ENCODE peak calls at places on chromosomes 5 and 9, in five cellular contexts. F, B, P, O and W are unnamed samples.
A peak's percentile ranks its signal among the peaks of the same experiment; 100 is the strongest.

GRCh38 chr5:62589504-62589903 is 10.9 kb downstream of the LRRC70 start:
- DNase-seq in B (no peak), F (no peak), P (no peak), O (no peak), W (no peak)

GRCh38 chr5:107669543-107670027 is 1.2 kb downstream of the EFNA5 start:
- DNase-seq in B (peak; percentile 47), O (no peak), F (peak; percentile 48), P (peak; percentile 11), W (no peak)

GRCh38 chr9:69176446-69177135 is 2.5 kb downstream of the TJP2 start:
- DNase-seq in O (peak; percentile 61), F (no peak), P (no peak), B (no peak), W (peak; percentile 50)

GRCh38 chr9:120536949-120537640 is 42.9 kb downstream of the CDK5RAP2 start:
- DNase-seq in O (no peak), P (no peak), F (no peak), B (no peak), W (no peak)

GRCh38 chr9:110192531-110193326 is 15.2 kb downstream of the C9orf152 start:
- DNase-seq in P (no peak), B (peak; percentile 84), F (peak; percentile 35), O (no peak), W (no peak)

GRCh38 chr5:155870636-155871035 is 456.3 kb upstream of the SGCD start:
- DNase-seq in F (no peak), B (no peak), P (no peak), O (no peak), W (no peak)

GRCh38 chr5:68547049-68547448 is 331.5 kb downstream of the PIK3R1 start:
- DNase-seq in O (no peak), P (no peak), F (no peak), B (no peak), W (no peak)

GRCh38 chr9:3912817-3913216 is 387.0 kb upstream of the RFX3 start:
- DNase-seq in O (no peak), B (peak; percentile 58), P (no peak), F (no peak), W (no peak)

GRCh38 chr5:28877050-28877449 is 1838.7 kb upstream of the CDH9 start:
- DNase-seq in O (no peak), B (no peak), F (no peak), P (no peak), W (no peak)

GRCh38 chr5:116872486-116872885 is 297.9 kb upstream of the SEMA6A start:
- DNase-seq in P (no peak), F (no peak), B (no peak), O (no peak), W (no peak)

GRCh38 chr5:173302546-173303155 is 25.6 kb downstream of the STC2 start:
- DNase-seq in B (peak; percentile 87), P (no peak), F (no peak), O (no peak), W (peak; percentile 78)

GRCh38 chr5:15885156-15885555 is 294.4 kb downstream of the MARCHF11 start:
- DNase-seq in F (no peak), O (no peak), P (no peak), B (no peak), W (peak; percentile 85)

DNA sequence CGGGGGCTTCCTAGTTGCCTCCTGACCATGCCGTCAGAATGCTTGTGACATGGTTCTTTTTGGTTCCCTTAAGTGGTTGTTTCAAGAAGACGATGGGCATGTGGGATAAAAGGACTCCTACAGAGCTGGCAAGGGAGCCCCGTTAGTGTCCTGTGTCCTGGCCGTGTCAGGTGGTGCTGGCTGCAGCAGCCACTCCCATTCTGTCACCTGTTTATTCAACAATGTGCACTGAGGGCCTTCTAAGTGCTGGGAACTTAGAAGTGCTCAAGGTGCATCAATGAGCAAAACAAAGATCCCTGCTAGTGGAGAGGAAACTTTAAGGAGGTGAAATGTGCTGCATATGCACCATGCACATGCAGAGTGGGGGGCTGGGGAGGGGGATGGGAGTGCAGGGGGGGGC is 19.6 kb downstream of the LCP2 start:
- DNase-seq in B (no peak), F (no peak), O (no peak), P (no peak), W (no peak)
- H3K4me3 ChIP-seq in B (no peak overlapping the region), F (no peak overlapping the region), O (peak overlapping the region; percentile 72), P (no peak overlapping the region), W (no peak overlapping the region)

GRCh38 chr5:10656176-10656830 is 92.4 kb downstream of the ANKRD33B start:
- DNase-seq in O (no peak), P (no peak), B (no peak), F (no peak), W (peak; percentile 39)
- H3K36me3 ChIP-seq in O (no peaks in the 10 kb centered on the region), P (no peaks in the 10 kb centered on the region), B (peaks cover 15% of the 10 kb centered on the region), F (no peaks in the 10 kb centered on the region), W (no peaks in the 10 kb centered on the region)

DNA sequence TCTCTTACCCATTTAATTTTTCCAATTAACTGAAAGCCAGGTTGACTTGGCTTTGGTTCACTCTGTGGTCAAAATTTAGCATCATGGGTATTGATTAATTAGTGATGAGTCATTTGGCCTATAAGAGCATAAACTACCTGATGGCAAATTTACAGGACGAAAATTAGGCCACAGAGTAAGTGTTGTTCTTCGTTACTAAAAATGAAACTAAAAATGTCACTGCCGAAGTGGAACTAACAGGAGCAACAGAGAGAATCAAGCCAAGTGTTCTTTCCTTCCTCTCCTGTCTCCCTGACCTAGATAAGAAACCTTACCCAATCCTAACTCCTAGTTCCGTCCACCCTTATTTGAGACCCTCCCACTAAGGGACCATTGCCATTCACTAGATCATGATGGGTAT is 176.9 kb downstream of the RAB3C start:
- DNase-seq in O (peak; percentile 61), B (no peak), P (no peak), F (no peak), W (no peak)
- H3K4me3 ChIP-seq in O (peak overlapping the region; percentile 84), B (peak overlapping the region; percentile 74), P (peak overlapping the region; percentile 55), F (no peak overlapping the region), W (no peak overlapping the region)

DNA sequence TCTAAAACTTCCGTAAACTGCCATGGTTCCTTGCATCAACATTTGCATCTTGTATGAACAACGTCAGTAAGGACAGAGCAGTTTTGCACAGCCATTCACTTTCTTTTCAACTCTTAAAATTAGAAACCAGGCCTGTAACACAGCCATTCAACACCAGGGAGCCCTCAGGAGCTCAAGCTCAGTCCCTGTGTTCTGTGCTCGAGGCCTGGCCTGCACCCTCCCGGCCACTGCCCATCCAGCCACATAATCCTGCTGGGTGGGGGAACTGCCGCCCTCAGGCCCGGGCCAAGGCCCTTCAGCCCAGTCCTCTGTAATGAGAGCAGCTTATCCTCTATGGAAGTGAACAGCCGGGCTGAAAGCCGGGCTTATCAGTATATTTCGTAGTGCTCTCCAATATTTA is 33.1 kb upstream of the SLC6A3 start:
- DNase-seq in P (no peak), B (no peak), F (no peak), O (no peak), W (no peak)
- H3K36me3 ChIP-seq in P (peaks cover 31% of the 10 kb centered on the region), B (peaks cover 80% of the 10 kb centered on the region), F (no peaks in the 10 kb centered on the region), O (peaks cover 31% of the 10 kb centered on the region), W (peaks cover 4% of the 10 kb centered on the region)